ENCODE peak calls at places on chromosomes 1 and 21, in five cellular contexts. One of them, this sample, is unnamed. For H3K36me3 and H3K27me3, the result is how much of the 10 kb centered on the place peaks cover.

GRCh38 chr21:36847189-36847588 is 119.3 kb downstream of the HLCS start:
- DNase-seq in ovary: no peak
- DNase-seq in heart left ventricle: no peak
- DNase-seq in psoas muscle: no peak
- DNase-seq in left lung: no peak
- DNase-seq in this sample: no peak

GRCh38 chr1:7549693-7550161 is 221.4 kb upstream of the VAMP3 start:
- DNase-seq in heart left ventricle: no peak
- DNase-seq in ovary: no peak
- DNase-seq in psoas muscle: peak
- DNase-seq in left lung: peak
- DNase-seq in this sample: no peak

GRCh38 chr1:62175568-62176179 is 19.0 kb upstream of the L1TD1 start:
- DNase-seq in psoas muscle: no peak
- DNase-seq in ovary: no peak
- DNase-seq in heart left ventricle: no peak
- DNase-seq in left lung: no peak
- DNase-seq in this sample: peak

GRCh38 chr1:26697978-26698849 is 2.4 kb downstream of the ARID1A start:
- DNase-seq in heart left ventricle: no peak
- DNase-seq in left lung: no peak
- DNase-seq in psoas muscle: peak
- DNase-seq in ovary: peak
- DNase-seq in this sample: peak

GRCh38 chr1:94528271-94528670 is 13.3 kb downstream of the F3 start:
- DNase-seq in heart left ventricle: no peak
- DNase-seq in left lung: no peak
- DNase-seq in psoas muscle: no peak
- DNase-seq in ovary: no peak
- DNase-seq in this sample: no peak

GRCh38 chr1:199867601-199868000 is 159.9 kb upstream of the NR5A2 start:
- DNase-seq in heart left ventricle: no peak
- DNase-seq in left lung: no peak
- DNase-seq in ovary: no peak
- DNase-seq in psoas muscle: no peak
- DNase-seq in this sample: no peak

GRCh38 chr1:49627781-49628180 is 396.0 kb downstream of the AGBL4 start:
- DNase-seq in left lung: no peak
- DNase-seq in ovary: no peak
- DNase-seq in psoas muscle: no peak
- DNase-seq in heart left ventricle: no peak
- DNase-seq in this sample: no peak

GRCh38 chr1:92754000-92754787 is 30.7 kb downstream of the EVI5 start:
- DNase-seq in heart left ventricle: no peak
- DNase-seq in psoas muscle: no peak
- DNase-seq in left lung: no peak
- DNase-seq in ovary: no peak
- DNase-seq in this sample: no peak

GRCh38 chr21:43811262-43812105 is 22.1 kb downstream of the RRP1 start:
- DNase-seq in psoas muscle: no peak
- DNase-seq in heart left ventricle: no peak
- DNase-seq in left lung: no peak
- DNase-seq in ovary: no peak
- DNase-seq in this sample: no peak

GRCh38 chr1:207822124-207822601 is 70.3 kb downstream of the CD46 start:
- DNase-seq in psoas muscle: peak
- DNase-seq in heart left ventricle: peak
- DNase-seq in left lung: no peak
- DNase-seq in ovary: no peak
- DNase-seq in this sample: no peak

GRCh38 chr1:20107767-20108166 is 11.6 kb downstream of the PLA2G2D start:
- DNase-seq in ovary: no peak
- DNase-seq in heart left ventricle: no peak
- DNase-seq in psoas muscle: no peak
- DNase-seq in left lung: no peak
- DNase-seq in this sample: no peak

GRCh38 chr1:223620297-223620900 is 45.1 kb downstream of the CAPN8 start:
- DNase-seq in ovary: no peak
- DNase-seq in left lung: no peak
- DNase-seq in psoas muscle: no peak
- DNase-seq in heart left ventricle: no peak
- DNase-seq in this sample: peak

GRCh38 chr21:33634254-33634653 is 7.3 kb downstream of the CRYZL1 start:
- DNase-seq in ovary: no peak
- DNase-seq in left lung: no peak
- DNase-seq in psoas muscle: no peak
- DNase-seq in heart left ventricle: no peak
- DNase-seq in this sample: no peak

GRCh38 chr1:247332215-247332900 is 691 bp upstream of the ZNF496 start:
- DNase-seq in ovary: peak
- DNase-seq in psoas muscle: peak
- DNase-seq in heart left ventricle: peak
- DNase-seq in left lung: peak
- DNase-seq in this sample: peak

GRCh38 chr21:44618504-44618903 is 6.6 kb downstream of the KRTAP10-8 start:
- DNase-seq in heart left ventricle: peak
- DNase-seq in ovary: no peak
- DNase-seq in left lung: no peak
- DNase-seq in psoas muscle: peak
- DNase-seq in this sample: no peak

GRCh38 chr1:226209307-226210059 is 14.0 kb upstream of the MIXL1 start:
- DNase-seq in left lung: no peak
- DNase-seq in psoas muscle: no peak
- DNase-seq in ovary: no peak
- DNase-seq in heart left ventricle: no peak
- DNase-seq in this sample: no peak

GRCh38 chr1:237287876-237288517 is 246.0 kb downstream of the RYR2 start:
- DNase-seq in heart left ventricle: peak
- DNase-seq in ovary: no peak
- DNase-seq in psoas muscle: no peak
- DNase-seq in left lung: no peak
- DNase-seq in this sample: peak

GRCh38 chr1:145706282-145706681 is 886 bp downstream of the PDZK1 start:
- DNase-seq in ovary: no peak
- DNase-seq in left lung: no peak
- DNase-seq in heart left ventricle: no peak
- DNase-seq in psoas muscle: no peak
- DNase-seq in this sample: no peak

GRCh38 chr1:36912365-36912840 is 121.9 kb downstream of the GRIK3 start:
- DNase-seq in left lung: no peak
- DNase-seq in ovary: no peak
- DNase-seq in psoas muscle: no peak
- DNase-seq in heart left ventricle: no peak
- DNase-seq in this sample: no peak

GRCh38 chr1:48019714-48020315 is 22.6 kb upstream of the TRABD2B start:
- DNase-seq in ovary: no peak
- DNase-seq in heart left ventricle: peak
- DNase-seq in left lung: no peak
- DNase-seq in psoas muscle: peak
- DNase-seq in this sample: no peak

GRCh38 chr1:44322367-44322766 is 32.7 kb downstream of the ERI3 start:
- DNase-seq in psoas muscle: no peak
- DNase-seq in heart left ventricle: no peak
- DNase-seq in left lung: no peak
- DNase-seq in ovary: no peak
- DNase-seq in this sample: no peak

GRCh38 chr1:13699510-13699909 is 478 bp upstream of the PRDM2 start:
- DNase-seq in psoas muscle: no peak
- DNase-seq in heart left ventricle: peak
- DNase-seq in ovary: peak
- DNase-seq in left lung: no peak
- DNase-seq in this sample: no peak

GRCh38 chr1:6329392-6329791 is 64.2 kb downstream of the ACOT7 start:
- DNase-seq in ovary: peak
- DNase-seq in psoas muscle: no peak
- DNase-seq in heart left ventricle: no peak
- DNase-seq in left lung: no peak
- DNase-seq in this sample: no peak

GRCh38 chr1:233738396-233738795 is 124.5 kb downstream of the KCNK1 start:
- DNase-seq in psoas muscle: no peak
- DNase-seq in left lung: no peak
- DNase-seq in ovary: no peak
- DNase-seq in heart left ventricle: no peak
- DNase-seq in this sample: no peak

GRCh38 chr1:30645807-30646206 is 77.6 kb downstream of the MATN1 start:
- DNase-seq in heart left ventricle: no peak
- DNase-seq in left lung: no peak
- DNase-seq in psoas muscle: no peak
- DNase-seq in ovary: no peak
- DNase-seq in this sample: no peak

GRCh38 chr1:150321826-150322166 is 463 bp downstream of the PRPF3 start:
- DNase-seq in psoas muscle: no peak
- DNase-seq in heart left ventricle: no peak
- DNase-seq in ovary: no peak
- DNase-seq in left lung: no peak
- DNase-seq in this sample: no peak

GRCh38 chr1:26109229-26110164 is 2.1 kb upstream of the PDIK1L start:
- DNase-seq in left lung: no peak
- DNase-seq in heart left ventricle: no peak
- DNase-seq in psoas muscle: no peak
- DNase-seq in ovary: no peak
- DNase-seq in this sample: no peak

GRCh38 chr1:27525296-27526271 is 35.6 kb upstream of the WASF2 start:
- DNase-seq in ovary: peak
- DNase-seq in left lung: peak
- DNase-seq in heart left ventricle: peak
- DNase-seq in psoas muscle: peak
- DNase-seq in this sample: no peak

GRCh38 chr1:62025154-62025553 is 169.5 kb upstream of the L1TD1 start:
- DNase-seq in ovary: no peak
- DNase-seq in left lung: no peak
- DNase-seq in psoas muscle: no peak
- DNase-seq in heart left ventricle: no peak
- DNase-seq in this sample: no peak

GRCh38 chr1:201493757-201494617 is 12.9 kb downstream of the CSRP1 start:
- DNase-seq in left lung: no peak
- DNase-seq in heart left ventricle: no peak
- DNase-seq in psoas muscle: no peak
- DNase-seq in ovary: peak
- DNase-seq in this sample: no peak

GRCh38 chr1:165858928-165859845 is 31.8 kb downstream of the UCK2 start:
- DNase-seq in psoas muscle: no peak
- DNase-seq in left lung: no peak
- DNase-seq in heart left ventricle: no peak
- DNase-seq in ovary: no peak
- DNase-seq in this sample: no peak

GRCh38 chr1:85330206-85330605 is 53.8 kb upstream of the BCL10 start:
- DNase-seq in heart left ventricle: no peak
- DNase-seq in left lung: no peak
- DNase-seq in ovary: no peak
- DNase-seq in psoas muscle: no peak
- DNase-seq in this sample: no peak

DNA sequence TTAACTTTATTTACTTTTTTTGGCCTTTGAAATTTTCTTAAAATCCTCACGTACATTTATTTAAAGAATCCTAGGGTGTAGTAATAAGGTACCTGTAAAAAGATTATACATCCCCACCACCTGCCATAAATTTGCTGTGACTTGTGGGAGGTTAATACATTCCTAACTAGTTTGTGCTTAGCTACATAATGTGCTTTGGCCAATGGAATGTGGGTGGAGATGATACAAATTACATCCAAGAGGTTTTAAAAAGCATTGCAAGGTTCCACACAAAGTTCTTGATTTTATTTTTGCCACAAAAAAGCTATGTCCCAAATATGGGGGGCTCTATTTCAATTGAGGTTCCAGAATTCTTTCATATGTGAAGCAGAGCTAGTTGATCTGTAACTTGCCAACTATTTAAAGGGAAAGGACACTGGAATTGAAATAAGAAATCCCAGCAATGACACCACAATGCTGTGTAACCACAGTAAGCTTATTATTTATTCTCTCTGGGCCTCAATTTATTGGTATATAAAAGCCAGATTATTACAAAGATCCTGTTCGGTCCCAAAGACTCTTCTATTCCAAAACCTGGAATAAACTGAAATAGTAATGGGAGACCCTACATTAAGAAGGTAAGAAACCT is 15.7 kb downstream of the ASPM start:
- DNase-seq in left lung: no peak
- DNase-seq in heart left ventricle: no peak
- DNase-seq in ovary: no peak
- DNase-seq in psoas muscle: no peak
- DNase-seq in this sample: no peak
- TF ChIP-seq CTCF in left lung: no peak
- TF ChIP-seq CTCF in heart left ventricle: no peak
- TF ChIP-seq CTCF in ovary: no peak
- TF ChIP-seq CTCF in psoas muscle: no peak
- TF ChIP-seq CTCF in this sample: no peak

GRCh38 chr1:204530932-204531331 is 14.7 kb downstream of the MDM4 start:
- DNase-seq in heart left ventricle: no peak
- DNase-seq in left lung: no peak
- DNase-seq in ovary: no peak
- DNase-seq in psoas muscle: no peak
- DNase-seq in this sample: no peak

GRCh38 chr1:204524986-204525385 is 8.8 kb downstream of the MDM4 start:
- DNase-seq in ovary: no peak
- DNase-seq in left lung: no peak
- DNase-seq in heart left ventricle: no peak
- DNase-seq in psoas muscle: no peak
- DNase-seq in this sample: no peak

GRCh38 chr1:204529371-204529895 is 13.2 kb downstream of the MDM4 start:
- DNase-seq in psoas muscle: no peak
- DNase-seq in heart left ventricle: no peak
- DNase-seq in ovary: no peak
- DNase-seq in left lung: no peak
- DNase-seq in this sample: peak

GRCh38 chr1:204528677-204529076 is 12.5 kb downstream of the MDM4 start:
- DNase-seq in ovary: no peak
- DNase-seq in left lung: no peak
- DNase-seq in psoas muscle: no peak
- DNase-seq in heart left ventricle: no peak
- DNase-seq in this sample: no peak

GRCh38 chr1:204528241-204528640 is 12.0 kb downstream of the MDM4 start:
- DNase-seq in heart left ventricle: no peak
- DNase-seq in left lung: no peak
- DNase-seq in ovary: no peak
- DNase-seq in psoas muscle: peak
- DNase-seq in this sample: no peak
- H3K36me3 ChIP-seq in heart left ventricle: half or more
- H3K36me3 ChIP-seq in left lung: under half
- H3K36me3 ChIP-seq in ovary: under half
- H3K36me3 ChIP-seq in psoas muscle: half or more
- H3K36me3 ChIP-seq in this sample: half or more

GRCh38 chr21:42062543-42063022 is 8.5 kb upstream of the UMODL1 start:
- DNase-seq in ovary: no peak
- DNase-seq in psoas muscle: peak
- DNase-seq in left lung: peak
- DNase-seq in heart left ventricle: no peak
- DNase-seq in this sample: no peak
- H3K27me3 ChIP-seq in ovary: under half
- H3K27me3 ChIP-seq in psoas muscle: under half
- H3K27me3 ChIP-seq in left lung: under half
- H3K27me3 ChIP-seq in heart left ventricle: under half
- H3K27me3 ChIP-seq in this sample: under half

GRCh38 chr1:210373878-210374599 is 45.3 kb downstream of the HHAT start:
- DNase-seq in left lung: no peak
- DNase-seq in psoas muscle: no peak
- DNase-seq in heart left ventricle: peak
- DNase-seq in ovary: no peak
- DNase-seq in this sample: peak
- TF ChIP-seq CTCF in left lung: peak
- TF ChIP-seq CTCF in psoas muscle: peak
- TF ChIP-seq CTCF in heart left ventricle: peak
- TF ChIP-seq CTCF in ovary: no peak
- TF ChIP-seq CTCF in this sample: peak

This sample was measured in BE2C.